ENCODE peak calls at places on chromosomes 5 and 9, in five cellular contexts. J is HL-60, O is breast epithelium, G is transverse colon, M is GM12891. X is an unnamed sample.

GRCh38 chr5:86878250-86878649 is 260.5 kb downstream of the COX7C start:
- DNase-seq in M (no peak), G (no peak), O (no peak), J (no peak), X (no peak)

GRCh38 chr5:67414712-67415111 is 218.1 kb upstream of the CD180 start:
- DNase-seq in O (no peak), M (no peak), J (no peak), G (no peak), X (no peak)

GRCh38 chr5:90528704-90529233 is 615 bp downstream of the LYSMD3 start:
- DNase-seq in M (peak), J (no peak), G (no peak), O (no peak), X (no peak)

GRCh38 chr9:16398676-16399075 is 471.8 kb downstream of the BNC2 start:
- DNase-seq in O (no peak), J (no peak), M (no peak), G (no peak), X (no peak)

GRCh38 chr9:116275418-116276295 is 122.1 kb downstream of the PAPPA start:
- DNase-seq in J (no peak), O (no peak), G (no peak), M (no peak), X (no peak)

GRCh38 chr9:131113655-131114563 is 11.5 kb upstream of the NUP214 start:
- DNase-seq in J (no peak), O (no peak), M (peak), G (no peak), X (no peak)

GRCh38 chr5:144428326-144428725 is 257.7 kb downstream of the KCTD16 start:
- DNase-seq in J (no peak), M (no peak), O (no peak), G (no peak), X (no peak)

GRCh38 chr9:132837501-132838268 is 40.4 kb downstream of the AK8 start:
- DNase-seq in J (no peak), M (no peak), O (no peak), G (no peak), X (no peak)

GRCh38 chr9:36045610-36046009 is 8.9 kb downstream of the RECK start:
- DNase-seq in O (no peak), M (no peak), J (no peak), G (no peak), X (no peak)

GRCh38 chr5:116788851-116789403 is 214.3 kb upstream of the SEMA6A start:
- DNase-seq in G (no peak), M (no peak), O (no peak), J (no peak), X (no peak)

GRCh38 chr9:4553951-4554381 is 63.7 kb downstream of the SLC1A1 start:
- DNase-seq in G (no peak), O (no peak), J (no peak), M (no peak), X (no peak)

GRCh38 chr9:63816742-63817621 is 1468.0 kb downstream of the FOXD4L5 start:
- DNase-seq in M (peak), O (peak), J (peak), G (peak), X (peak)

GRCh38 chr5:117084052-117084451 is 509.4 kb upstream of the SEMA6A start:
- DNase-seq in J (no peak), O (no peak), G (no peak), M (no peak), X (no peak)

GRCh38 chr5:16464664-16465543 is 696 bp downstream of the ZNF622 start:
- DNase-seq in M (no peak), O (no peak), J (no peak), G (peak), X (no peak)

DNA sequence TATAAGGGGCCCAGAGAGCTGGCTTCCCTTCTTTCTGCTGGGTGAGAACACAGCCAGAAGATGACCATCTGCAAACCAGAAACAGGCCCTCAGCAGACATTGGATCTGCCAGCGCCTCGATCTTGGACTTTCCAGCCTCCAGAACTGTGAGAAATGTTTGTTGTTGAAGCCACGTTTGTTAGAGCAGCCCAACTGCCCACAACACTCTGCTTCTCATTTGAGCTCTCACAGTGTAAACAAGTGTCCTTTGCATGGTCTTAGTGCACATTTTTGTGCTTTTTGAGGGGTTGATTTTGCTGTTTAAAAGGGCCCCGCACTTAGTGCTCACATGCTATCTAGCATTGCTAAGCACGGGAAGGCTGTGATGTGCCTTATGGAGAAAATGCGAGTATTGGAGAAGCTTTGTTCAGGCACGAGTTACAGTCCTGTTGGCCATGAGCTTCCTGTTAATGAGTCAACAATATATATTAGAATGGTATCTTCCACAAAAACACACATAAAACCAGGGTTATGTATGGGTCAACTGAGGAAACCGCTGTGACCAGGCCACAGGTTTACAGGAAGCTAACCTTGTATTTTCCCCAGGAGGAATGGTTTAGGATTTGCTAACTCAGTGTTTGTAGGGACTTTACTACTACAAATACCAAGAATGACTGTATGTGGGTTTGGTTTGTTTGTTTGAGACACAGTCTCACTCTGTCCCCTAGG is 11.9 kb downstream of the CMBL start:
- DNase-seq in J (no peak), O (no peak), G (no peak), M (no peak), X (no peak)
- TF ChIP-seq POLR2AphosphoS5 in J (no peak), O (no peak), G (no peak), M (no peak), X (no peak)

GRCh38 chr5:159772698-159773061 is 143.6 kb upstream of the ADRA1B start:
- DNase-seq in O (no peak), J (no peak), G (no peak), M (no peak), X (no peak)

GRCh38 chr5:159774476-159775031 is 141.7 kb upstream of the ADRA1B start:
- DNase-seq in O (no peak), J (no peak), G (no peak), M (no peak), X (no peak)

GRCh38 chr5:159775890-159776289 is 140.4 kb upstream of the ADRA1B start:
- DNase-seq in M (no peak), G (no peak), O (no peak), J (no peak), X (no peak)

GRCh38 chr5:159777049-159777448 is 139.2 kb upstream of the ADRA1B start:
- DNase-seq in G (no peak), M (no peak), J (no peak), O (no peak), X (no peak)

GRCh38 chr5:159773062-159773924 is 143.0 kb upstream of the ADRA1B start:
- DNase-seq in G (peak), J (peak), O (peak), M (peak), X (no peak)
- TF ChIP-seq POLR2AphosphoS5 in G (no peak), J (no peak), O (no peak), M (no peak), X (no peak)

GRCh38 chr5:181221105-181221791 is 1.8 kb upstream of the TRIM41 start:
- DNase-seq in O (peak), G (peak), J (no peak), M (no peak), X (peak)
- TF ChIP-seq POLR2AphosphoS5 in O (no peak), G (no peak), J (no peak), M (no peak), X (no peak)

GRCh38 chr5:140084466-140084865 is 29.4 kb upstream of the PURA start:
- DNase-seq in G (no peak), J (no peak), O (peak), M (no peak), X (no peak)
- TF ChIP-seq POLR2AphosphoS5 in G (no peak), J (no peak), O (no peak), M (no peak), X (no peak)